ENCODE peak calls at places on chromosomes 12 and 14, in six cellular contexts. H, O, E, S, L and A are unnamed samples.
A peak's percentile ranks its signal among the peaks of the same experiment; 100 is the strongest.

GRCh38 chr14:21086908-21087293 is 11.6 kb downstream of the ZNF219 start:
- DNase-seq in H (no peak), O (no peak), E (no peak), S (no peak), L (no peak), A (no peak)

GRCh38 chr12:94553130-94553519 is 93.5 kb upstream of the CEP83 start:
- DNase-seq in H (no peak), O (no peak), E (no peak), S (no peak), L (no peak), A (peak; percentile 86)

GRCh38 chr14:72081139-72081538 is 148.9 kb downstream of the RGS6 start:
- DNase-seq in H (no peak), O (no peak), E (no peak), S (no peak), L (no peak), A (no peak)

GRCh38 chr12:39403376-39403775 is 39.5 kb downstream of the KIF21A start:
- DNase-seq in H (no peak), O (no peak), E (no peak), S (no peak), L (no peak), A (no peak)

GRCh38 chr14:73424453-73424852 is 33.9 kb downstream of the NUMB start:
- DNase-seq in H (no peak), O (no peak), E (no peak), S (no peak), L (no peak), A (no peak)

GRCh38 chr12:112978163-112979081 is at the start of gene OAS2:
- DNase-seq in H (peak; percentile 34), O (peak; percentile 32), E (peak; percentile 77), S (peak; percentile 75), L (peak; percentile 80), A (peak; percentile 81)

GRCh38 chr12:65327207-65328076 is 49.0 kb downstream of the MSRB3 start:
- DNase-seq in H (no peak), O (no peak), E (no peak), S (no peak), L (no peak), A (peak; percentile 22)

GRCh38 chr14:21703357-21704339 is 30.0 kb upstream of the OR4E1 start:
- DNase-seq in H (no peak), O (no peak), E (no peak), S (no peak), L (no peak), A (no peak)

GRCh38 chr12:95880895-95881294 is 22.1 kb downstream of the SNRPF start:
- DNase-seq in H (no peak), O (no peak), E (no peak), S (no peak), L (no peak), A (no peak)

GRCh38 chr14:68747366-68747765 is 45.5 kb downstream of the ZFP36L1 start:
- DNase-seq in H (no peak), O (no peak), E (no peak), S (no peak), L (no peak), A (no peak)